ENCODE peak calls at places on chromosomes 12 and 14, in ten cellular contexts. X, U, L, R, H, I, F, M, D and B are unnamed samples. For H3K4me1, the result is how much of the 10 kb centered on the place peaks cover.

GRCh38 chr12:82124711-82125110 is 233.5 kb downstream of the CCDC59 start:
- DNase-seq in X (no peak), U (no peak), L (no peak), R (no peak), H (no peak), I (no peak), F (no peak), M (no peak), D (no peak), B (no peak)

GRCh38 chr12:53780323-53780722 is 28.5 kb upstream of the CISTR start:
- DNase-seq in X (no peak), U (no peak), L (no peak), R (no peak), H (no peak), I (no peak), F (no peak), M (no peak), D (no peak), B (no peak)

GRCh38 chr14:106613256-106613655 is 1086.9 kb downstream of the TMEM121 start:
- DNase-seq in X (no peak), U (no peak), L (no peak), R (no peak), H (no peak), I (no peak), F (no peak), M (no peak), D (no peak), B (no peak)

GRCh38 chr12:91388573-91388972 is 206.0 kb upstream of the DCN start:
- DNase-seq in X (no peak), U (no peak), L (no peak), R (no peak), H (no peak), I (no peak), F (no peak), M (peak), D (no peak), B (no peak)

GRCh38 chr14:38941485-38941884 is 161.6 kb downstream of the SEC23A start:
- DNase-seq in X (no peak), U (no peak), L (no peak), R (no peak), H (no peak), I (no peak), F (no peak), M (no peak), D (no peak), B (no peak)

GRCh38 chr14:24392327-24393098 is 6.3 kb upstream of the NYNRIN start:
- DNase-seq in X (no peak), U (no peak), L (no peak), R (no peak), H (no peak), I (peak), F (no peak), M (peak), D (no peak), B (peak)

GRCh38 chr12:75766263-75767160 is 255.1 kb upstream of the KRR1 start:
- DNase-seq in X (no peak), U (no peak), L (no peak), R (no peak), H (no peak), I (no peak), F (no peak), M (peak), D (no peak), B (peak)

GRCh38 chr12:48286665-48287064 is 64.1 kb downstream of the ZNF641 start:
- DNase-seq in X (no peak), U (no peak), L (peak), R (no peak), H (no peak), I (peak), F (no peak), M (no peak), D (peak), B (peak)

GRCh38 chr14:90500665-90501370 is 104.0 kb downstream of the CALM1 start:
- DNase-seq in X (no peak), U (no peak), L (no peak), R (no peak), H (no peak), I (no peak), F (no peak), M (no peak), D (no peak), B (no peak)

GRCh38 chr14:95196268-95196667 is 38.9 kb upstream of the DICER1 start:
- DNase-seq in X (no peak), U (no peak), L (no peak), R (no peak), H (no peak), I (peak), F (no peak), M (no peak), D (no peak), B (no peak)

GRCh38 chr14:65002586-65003210 is 16.0 kb downstream of the FNTB start:
- DNase-seq in X (no peak), U (no peak), L (no peak), R (no peak), H (no peak), I (peak), F (no peak), M (no peak), D (no peak), B (no peak)

GRCh38 chr14:104290756-104291122 is 152.4 kb downstream of the KIF26A start:
- DNase-seq in X (no peak), U (no peak), L (no peak), R (no peak), H (no peak), I (no peak), F (no peak), M (no peak), D (no peak), B (no peak)

GRCh38 chr12:108151505-108152178 is 22.6 kb downstream of the WSCD2 start:
- DNase-seq in X (no peak), U (no peak), L (no peak), R (no peak), H (no peak), I (no peak), F (no peak), M (no peak), D (no peak), B (no peak)

GRCh38 chr12:39048395-39048794 is 143.0 kb upstream of the CPNE8 start:
- DNase-seq in X (no peak), U (no peak), L (no peak), R (no peak), H (no peak), I (no peak), F (no peak), M (no peak), D (no peak), B (no peak)

GRCh38 chr12:120529641-120530314 is 820 bp upstream of the COQ5 start:
- DNase-seq in X (no peak), U (no peak), L (peak), R (no peak), H (no peak), I (peak), F (peak), M (peak), D (no peak), B (peak)

GRCh38 chr14:92538412-92539017 is 24.9 kb downstream of the RIN3 start:
- DNase-seq in X (no peak), U (no peak), L (no peak), R (peak), H (no peak), I (no peak), F (no peak), M (no peak), D (no peak), B (no peak)

GRCh38 chr14:51479584-51480305 is 172.0 kb upstream of the FRMD6 start:
- DNase-seq in X (peak), U (no peak), L (peak), R (peak), H (no peak), I (no peak), F (no peak), M (no peak), D (peak), B (no peak)

GRCh38 chr12:89959188-89959587 is 250.6 kb upstream of the ATP2B1 start:
- DNase-seq in X (no peak), U (no peak), L (no peak), R (no peak), H (no peak), I (no peak), F (no peak), M (no peak), D (no peak), B (no peak)

GRCh38 chr14:92659765-92660561 is 88.5 kb downstream of the LGMN start:
- DNase-seq in X (no peak), U (no peak), L (peak), R (no peak), H (peak), I (peak), F (no peak), M (no peak), D (peak), B (no peak)

GRCh38 chr12:66190519-66191406 is 1.7 kb downstream of the IRAK3 start:
- DNase-seq in X (no peak), U (no peak), L (no peak), R (no peak), H (no peak), I (peak), F (no peak), M (peak), D (no peak), B (no peak)

GRCh38 chr14:28902930-28903329 is 136.3 kb downstream of the FOXG1 start:
- DNase-seq in X (no peak), U (no peak), L (no peak), R (no peak), H (no peak), I (peak), F (no peak), M (no peak), D (no peak), B (no peak)

GRCh38 chr14:59690426-59690825 is 113.8 kb upstream of the CCDC175 start:
- DNase-seq in X (no peak), U (no peak), L (no peak), R (no peak), H (no peak), I (no peak), F (no peak), M (no peak), D (no peak), B (no peak)

GRCh38 chr12:132662901-132663755 is 24.0 kb downstream of the POLE start:
- DNase-seq in X (no peak), U (no peak), L (no peak), R (no peak), H (no peak), I (no peak), F (no peak), M (no peak), D (no peak), B (no peak)

GRCh38 chr14:97706814-97707213 is 909.6 kb downstream of the VRK1 start:
- DNase-seq in X (no peak), U (no peak), L (no peak), R (no peak), H (no peak), I (no peak), F (no peak), M (no peak), D (no peak), B (no peak)

GRCh38 chr12:100145643-100146042 is 3.0 kb upstream of the BLTP3B start:
- DNase-seq in X (no peak), U (no peak), L (no peak), R (no peak), H (no peak), I (no peak), F (no peak), M (no peak), D (no peak), B (no peak)

GRCh38 chr12:88562151-88562550 is 18.1 kb downstream of the KITLG start:
- DNase-seq in X (no peak), U (no peak), L (no peak), R (no peak), H (no peak), I (no peak), F (no peak), M (no peak), D (no peak), B (no peak)

GRCh38 chr12:87985069-87985675 is 44.0 kb downstream of the C12orf50 start:
- DNase-seq in X (no peak), U (no peak), L (no peak), R (no peak), H (no peak), I (no peak), F (no peak), M (no peak), D (no peak), B (no peak)

GRCh38 chr12:117125275-117125613 is 26.0 kb upstream of the TESC start:
- DNase-seq in X (no peak), U (no peak), L (no peak), R (no peak), H (no peak), I (peak), F (no peak), M (no peak), D (no peak), B (no peak)

GRCh38 chr12:93632383-93632782 is 44.8 kb upstream of the CRADD start:
- DNase-seq in X (no peak), U (no peak), L (no peak), R (no peak), H (no peak), I (no peak), F (no peak), M (no peak), D (no peak), B (no peak)

GRCh38 chr12:93502802-93503623 is 35.7 kb downstream of the MRPL42 start:
- DNase-seq in X (peak), U (peak), L (peak), R (no peak), H (peak), I (peak), F (peak), M (peak), D (peak), B (peak)

GRCh38 chr14:68676511-68676943 is 116.3 kb downstream of the ZFP36L1 start:
- DNase-seq in X (no peak), U (no peak), L (no peak), R (no peak), H (no peak), I (peak), F (no peak), M (no peak), D (no peak), B (no peak)
- H3K4me1 ChIP-seq in X (under half), U (under half), L (half or more), R (under half), H (under half), I (under half), F (under half), M (under half), D (under half), B (under half)

DNA sequence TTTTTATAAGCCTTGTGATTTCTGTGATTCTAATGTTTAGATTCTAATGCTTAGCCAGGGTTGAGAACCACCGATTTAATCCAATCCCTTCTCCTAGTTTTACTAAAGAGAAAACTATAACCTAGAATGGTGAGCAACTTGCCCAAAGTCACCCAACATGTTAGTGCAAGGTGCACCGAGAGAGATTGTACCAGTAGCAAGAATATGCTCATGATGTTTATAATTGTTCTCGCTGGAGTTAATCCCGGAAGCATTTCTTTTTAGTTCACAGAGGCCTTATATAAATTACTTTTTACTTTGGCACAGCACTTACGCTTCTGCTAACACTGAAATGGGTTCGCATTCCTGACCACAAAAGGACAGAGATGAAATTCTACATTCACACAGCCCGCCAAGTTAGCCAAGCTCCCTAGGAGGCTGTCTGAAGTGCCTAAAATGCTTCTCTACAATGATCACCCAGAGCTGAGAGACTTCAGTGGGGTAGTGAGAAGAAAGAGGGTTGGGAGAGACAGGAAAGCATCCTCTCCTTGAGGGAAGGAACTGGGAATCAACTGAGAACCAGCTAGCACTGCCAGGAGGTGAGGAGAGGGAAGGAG is 579 bp upstream of the BLOC1S1 start:
- DNase-seq in X (no peak), U (no peak), L (no peak), R (no peak), H (no peak), I (no peak), F (no peak), M (no peak), D (no peak), B (no peak)
- H3K4me1 ChIP-seq in X (under half), U (under half), L (under half), R (under half), H (under half), I (under half), F (under half), M (under half), D (half or more), B (under half)

GRCh38 chr12:1918875-1919236 is 404 bp upstream of the CACNA2D4 start:
- DNase-seq in X (no peak), U (no peak), L (no peak), R (no peak), H (peak), I (no peak), F (no peak), M (no peak), D (no peak), B (no peak)

GRCh38 chr12:1920436-1920835 is 2.0 kb upstream of the CACNA2D4 start:
- DNase-seq in X (no peak), U (no peak), L (no peak), R (no peak), H (no peak), I (no peak), F (no peak), M (no peak), D (no peak), B (no peak)

GRCh38 chr12:1920971-1921370 is 2.5 kb upstream of the CACNA2D4 start:
- DNase-seq in X (no peak), U (no peak), L (no peak), R (no peak), H (no peak), I (no peak), F (no peak), M (no peak), D (no peak), B (no peak)

GRCh38 chr12:1919284-1919683 is 832 bp upstream of the CACNA2D4 start:
- DNase-seq in X (no peak), U (no peak), L (no peak), R (no peak), H (no peak), I (no peak), F (no peak), M (no peak), D (no peak), B (no peak)

DNA sequence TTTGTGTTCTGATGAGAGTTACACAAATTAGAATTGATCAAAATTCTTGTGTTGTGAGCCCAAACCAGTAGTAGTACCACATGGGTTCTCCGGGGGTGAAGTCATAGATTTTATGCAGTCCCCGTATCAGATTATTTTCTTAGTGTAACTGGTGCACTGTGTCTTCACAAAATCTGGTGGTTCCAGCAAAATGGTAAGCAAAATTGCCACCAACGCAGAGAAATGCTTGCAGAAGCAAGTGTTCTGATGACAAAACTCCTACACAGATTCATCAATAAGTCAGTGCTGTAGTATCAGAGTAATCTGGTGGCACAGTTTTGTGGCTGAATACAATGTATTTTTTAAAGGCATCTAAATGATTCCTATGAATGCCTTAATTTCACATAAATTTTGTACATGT is 1.3 kb upstream of the CACNA2D4 start:
- DNase-seq in X (no peak), U (no peak), L (no peak), R (no peak), H (no peak), I (no peak), F (no peak), M (no peak), D (no peak), B (no peak)
- H3K4me1 ChIP-seq in X (under half), U (under half), L (under half), R (under half), H (under half), I (under half), F (under half), M (under half), D (under half), B (under half)

GRCh38 chr14:69647216-69647615 is 35.8 kb downstream of the SUSD6 start:
- DNase-seq in X (no peak), U (no peak), L (no peak), R (no peak), H (no peak), I (no peak), F (no peak), M (no peak), D (no peak), B (no peak)

GRCh38 chr14:69644814-69645213 is 33.4 kb downstream of the SUSD6 start:
- DNase-seq in X (no peak), U (no peak), L (no peak), R (no peak), H (no peak), I (no peak), F (no peak), M (no peak), D (no peak), B (no peak)

GRCh38 chr14:69648480-69649414 is 37.4 kb downstream of the SUSD6 start:
- DNase-seq in X (no peak), U (no peak), L (no peak), R (peak), H (no peak), I (no peak), F (no peak), M (peak), D (no peak), B (peak)

GRCh38 chr14:69640931-69641330 is 29.5 kb downstream of the SUSD6 start:
- DNase-seq in X (no peak), U (no peak), L (no peak), R (no peak), H (no peak), I (no peak), F (no peak), M (no peak), D (no peak), B (no peak)

GRCh38 chr14:69643430-69644200 is 32.2 kb downstream of the SUSD6 start:
- DNase-seq in X (peak), U (no peak), L (peak), R (no peak), H (peak), I (no peak), F (no peak), M (peak), D (no peak), B (no peak)
- H3K4me1 ChIP-seq in X (under half), U (half or more), L (half or more), R (under half), H (under half), I (under half), F (under half), M (under half), D (half or more), B (under half)

GRCh38 chr12:106303202-106303820 is 778 bp downstream of the TCP11L2 start:
- DNase-seq in X (peak), U (peak), L (peak), R (no peak), H (peak), I (peak), F (peak), M (peak), D (peak), B (peak)

GRCh38 chr12:106302401-106303201 is at the start of gene TCP11L2:
- DNase-seq in X (peak), U (peak), L (peak), R (no peak), H (peak), I (peak), F (peak), M (peak), D (peak), B (peak)

GRCh38 chr12:106305376-106305775 is 2.8 kb downstream of the TCP11L2 start:
- DNase-seq in X (no peak), U (no peak), L (no peak), R (no peak), H (no peak), I (peak), F (no peak), M (no peak), D (no peak), B (peak)

GRCh38 chr12:106304001-106304421 is 1.5 kb downstream of the TCP11L2 start:
- DNase-seq in X (no peak), U (no peak), L (no peak), R (no peak), H (no peak), I (peak), F (no peak), M (no peak), D (no peak), B (peak)

GRCh38 chr12:106304797-106305196 is 2.3 kb downstream of the TCP11L2 start:
- DNase-seq in X (no peak), U (no peak), L (no peak), R (no peak), H (no peak), I (no peak), F (no peak), M (no peak), D (no peak), B (no peak)
- H3K4me1 ChIP-seq in X (under half), U (half or more), L (under half), R (under half), H (under half), I (under half), F (under half), M (under half), D (half or more), B (under half)